ENCODE peak calls at places on chromosomes 11 and 22, in four cellular contexts. One of them, this sample, is unnamed. For H3K4me1, the result is how much of the 10 kb centered on the place peaks cover.

GRCh38 chr22:25970996-25971811 is 198.1 kb upstream of the SEZ6L start:
- DNase-seq in aorta: no peak
- DNase-seq in mammary epithelial cell: no peak
- DNase-seq in neural progenitor cell: peak
- DNase-seq in this sample: no peak

GRCh38 chr22:23888615-23889401 is 5.4 kb upstream of the MIF start:
- DNase-seq in aorta: no peak
- DNase-seq in mammary epithelial cell: peak
- DNase-seq in neural progenitor cell: peak
- DNase-seq in this sample: no peak

GRCh38 chr11:67138922-67139321 is 19.9 kb downstream of the KDM2A start:
- DNase-seq in aorta: no peak
- DNase-seq in mammary epithelial cell: no peak
- DNase-seq in neural progenitor cell: no peak
- DNase-seq in this sample: no peak

GRCh38 chr11:1158681-1159525 is 1.1 kb downstream of the MUC5AC start:
- DNase-seq in aorta: peak
- DNase-seq in mammary epithelial cell: no peak
- DNase-seq in neural progenitor cell: no peak
- DNase-seq in this sample: no peak

GRCh38 chr11:126570489-126570888 is 215.0 kb downstream of the ST3GAL4 start:
- DNase-seq in aorta: no peak
- DNase-seq in mammary epithelial cell: no peak
- DNase-seq in neural progenitor cell: no peak
- DNase-seq in this sample: no peak

GRCh38 chr11:72675221-72675620 is 999 bp upstream of the PDE2A start:
- DNase-seq in aorta: no peak
- DNase-seq in mammary epithelial cell: no peak
- DNase-seq in neural progenitor cell: no peak
- DNase-seq in this sample: no peak

GRCh38 chr22:38416621-38417251 is 38.3 kb downstream of the KCNJ4 start:
- DNase-seq in aorta: peak
- DNase-seq in mammary epithelial cell: no peak
- DNase-seq in neural progenitor cell: no peak
- DNase-seq in this sample: no peak

GRCh38 chr11:108131993-108132392 is 10.6 kb downstream of the ACAT1 start:
- DNase-seq in aorta: no peak
- DNase-seq in mammary epithelial cell: no peak
- DNase-seq in neural progenitor cell: no peak
- DNase-seq in this sample: no peak

GRCh38 chr22:22810018-22810427 is 77.6 kb upstream of the IGLL5 start:
- DNase-seq in aorta: no peak
- DNase-seq in mammary epithelial cell: no peak
- DNase-seq in neural progenitor cell: peak
- DNase-seq in this sample: peak

GRCh38 chr22:46731246-46732040 is 6.6 kb downstream of the CERK start:
- DNase-seq in aorta: no peak
- DNase-seq in mammary epithelial cell: peak
- DNase-seq in neural progenitor cell: peak
- DNase-seq in this sample: peak

GRCh38 chr11:126661051-126661450 is 305.6 kb downstream of the ST3GAL4 start:
- DNase-seq in aorta: no peak
- DNase-seq in mammary epithelial cell: no peak
- DNase-seq in neural progenitor cell: no peak
- DNase-seq in this sample: no peak

GRCh38 chr11:36411202-36411640 is 98.9 kb downstream of the TRAF6 start:
- DNase-seq in aorta: no peak
- DNase-seq in mammary epithelial cell: no peak
- DNase-seq in neural progenitor cell: no peak
- DNase-seq in this sample: peak

GRCh38 chr11:130629039-130629438 is 180.6 kb downstream of the ADAMTS15 start:
- DNase-seq in aorta: no peak
- DNase-seq in mammary epithelial cell: peak
- DNase-seq in neural progenitor cell: no peak
- DNase-seq in this sample: no peak

GRCh38 chr22:39514373-39514973 is 5.9 kb upstream of the ATF4 start:
- DNase-seq in aorta: peak
- DNase-seq in mammary epithelial cell: no peak
- DNase-seq in neural progenitor cell: peak
- DNase-seq in this sample: peak

GRCh38 chr22:33271390-33272161 is 213.4 kb upstream of the SYN3 start:
- DNase-seq in aorta: peak
- DNase-seq in mammary epithelial cell: no peak
- DNase-seq in neural progenitor cell: peak
- DNase-seq in this sample: no peak

GRCh38 chr11:74650498-74650897 is 58.1 kb downstream of the POLD3 start:
- DNase-seq in aorta: no peak
- DNase-seq in mammary epithelial cell: no peak
- DNase-seq in neural progenitor cell: no peak
- DNase-seq in this sample: no peak

GRCh38 chr22:41512421-41513194 is 31.7 kb downstream of the POLR3H start:
- DNase-seq in aorta: no peak
- DNase-seq in mammary epithelial cell: peak
- DNase-seq in neural progenitor cell: peak
- DNase-seq in this sample: no peak

GRCh38 chr11:131674051-131674755 is 303.8 kb downstream of the NTM start:
- DNase-seq in aorta: peak
- DNase-seq in mammary epithelial cell: peak
- DNase-seq in neural progenitor cell: peak
- DNase-seq in this sample: peak

GRCh38 chr11:72864692-72865655 is 50.8 kb downstream of the ATG16L2 start:
- DNase-seq in aorta: no peak
- DNase-seq in mammary epithelial cell: no peak
- DNase-seq in neural progenitor cell: no peak
- DNase-seq in this sample: no peak

GRCh38 chr22:46578251-46578823 is 40.9 kb upstream of the CELSR1 start:
- DNase-seq in aorta: peak
- DNase-seq in mammary epithelial cell: no peak
- DNase-seq in neural progenitor cell: no peak
- DNase-seq in this sample: peak

GRCh38 chr11:43366597-43367121 is 7.9 kb downstream of the TTC17 start:
- DNase-seq in aorta: no peak
- DNase-seq in mammary epithelial cell: no peak
- DNase-seq in neural progenitor cell: no peak
- DNase-seq in this sample: no peak

GRCh38 chr11:18696638-18697225 is 1.8 kb upstream of the TMEM86A start:
- DNase-seq in aorta: no peak
- DNase-seq in mammary epithelial cell: peak
- DNase-seq in neural progenitor cell: no peak
- DNase-seq in this sample: no peak

GRCh38 chr11:59187587-59187986 is 15.7 kb downstream of the DTX4 start:
- DNase-seq in aorta: no peak
- DNase-seq in mammary epithelial cell: no peak
- DNase-seq in neural progenitor cell: no peak
- DNase-seq in this sample: peak

GRCh38 chr22:43378011-43378704 is 33.7 kb upstream of the MPPED1 start:
- DNase-seq in aorta: peak
- DNase-seq in mammary epithelial cell: no peak
- DNase-seq in neural progenitor cell: no peak
- DNase-seq in this sample: peak

GRCh38 chr11:92219476-92219875 is 5.1 kb upstream of the FAT3 start:
- DNase-seq in aorta: no peak
- DNase-seq in mammary epithelial cell: no peak
- DNase-seq in neural progenitor cell: peak
- DNase-seq in this sample: no peak

GRCh38 chr22:24424001-24424900 is 3.1 kb upstream of the ADORA2A start:
- DNase-seq in aorta: no peak
- DNase-seq in mammary epithelial cell: no peak
- DNase-seq in neural progenitor cell: peak
- DNase-seq in this sample: no peak

GRCh38 chr22:50271519-50271970 is 1.4 kb upstream of the MAPK11 start:
- DNase-seq in aorta: peak
- DNase-seq in mammary epithelial cell: peak
- DNase-seq in neural progenitor cell: peak
- DNase-seq in this sample: peak

GRCh38 chr11:44519989-44520737 is 45.3 kb upstream of the CD82 start:
- DNase-seq in aorta: peak
- DNase-seq in mammary epithelial cell: no peak
- DNase-seq in neural progenitor cell: peak
- DNase-seq in this sample: no peak

DNA sequence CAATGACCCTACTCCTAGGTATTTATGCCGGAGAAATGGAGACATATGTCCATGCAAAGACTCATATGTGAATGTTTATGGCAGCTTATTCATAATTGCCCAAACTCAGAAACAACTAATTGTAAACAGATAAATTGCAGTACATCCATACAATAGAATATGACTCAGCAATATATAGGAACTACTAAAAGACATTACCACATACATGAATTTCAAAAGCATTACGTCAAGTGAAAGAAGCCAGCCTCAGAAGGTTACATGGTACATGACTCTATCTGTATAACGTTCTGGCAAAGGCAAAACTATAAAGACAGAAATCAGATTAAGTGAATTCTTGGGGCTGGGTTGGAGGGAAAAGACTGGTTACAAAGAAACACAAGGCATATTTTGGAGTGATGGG is 7.3 kb downstream of the KCTD21 start:
- DNase-seq in aorta: no peak
- DNase-seq in mammary epithelial cell: no peak
- DNase-seq in neural progenitor cell: no peak
- DNase-seq in this sample: no peak
- H3K4me1 ChIP-seq in aorta: under half
- H3K4me1 ChIP-seq in mammary epithelial cell: under half
- H3K4me1 ChIP-seq in neural progenitor cell: under half
- H3K4me1 ChIP-seq in this sample: under half

DNA sequence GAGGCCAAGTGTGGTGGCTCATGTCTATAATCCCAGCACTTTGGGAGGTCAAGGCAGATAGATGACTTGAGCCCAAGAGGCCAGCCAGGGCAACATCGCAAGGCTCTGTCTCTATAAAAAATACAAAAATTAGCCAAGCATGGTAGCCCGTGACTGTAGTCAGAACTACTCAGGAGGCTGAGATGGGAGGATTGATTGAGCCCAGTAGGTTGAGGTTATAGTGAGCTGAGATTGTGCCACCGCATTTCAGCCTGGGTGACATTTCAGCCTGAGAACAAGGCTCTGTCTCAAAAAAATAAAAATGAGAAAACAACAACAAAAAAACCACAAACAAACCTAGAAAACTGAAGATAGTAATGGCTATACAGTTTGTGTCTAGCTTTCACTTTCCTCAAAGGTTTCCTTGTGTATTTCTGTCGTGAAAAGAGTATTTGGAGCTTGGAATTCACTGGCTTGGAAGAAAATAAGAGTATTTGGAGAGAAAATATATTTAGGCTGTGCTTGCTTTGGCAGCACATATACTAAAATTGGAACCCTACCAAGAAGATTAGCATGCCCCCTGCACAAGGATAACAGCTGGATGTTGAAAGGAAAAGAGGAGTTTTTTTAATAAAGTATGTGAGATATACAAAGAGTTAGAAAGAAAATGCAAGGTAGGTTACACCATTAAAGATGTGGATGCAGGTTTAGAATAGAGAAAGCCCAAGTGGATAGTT is 3.9 kb upstream of the BIRC3 start:
- DNase-seq in aorta: no peak
- DNase-seq in mammary epithelial cell: no peak
- DNase-seq in neural progenitor cell: no peak
- DNase-seq in this sample: no peak
- H3K27ac ChIP-seq in aorta: no peak
- H3K27ac ChIP-seq in mammary epithelial cell: peak
- H3K27ac ChIP-seq in neural progenitor cell: no peak
- H3K27ac ChIP-seq in this sample: peak

GRCh38 chr11:86214710-86215109 is 29.8 kb upstream of the EED start:
- DNase-seq in aorta: no peak
- DNase-seq in mammary epithelial cell: peak
- DNase-seq in neural progenitor cell: no peak
- DNase-seq in this sample: no peak
- H3K4me3 ChIP-seq in aorta: no peak
- H3K4me3 ChIP-seq in mammary epithelial cell: no peak
- H3K4me3 ChIP-seq in neural progenitor cell: no peak
- H3K4me3 ChIP-seq in this sample: no peak

GRCh38 chr11:96760815-96761214 is 371.0 kb downstream of the JRKL start:
- DNase-seq in aorta: no peak
- DNase-seq in mammary epithelial cell: no peak
- DNase-seq in neural progenitor cell: no peak
- DNase-seq in this sample: no peak
- H3K4me1 ChIP-seq in aorta: under half
- H3K4me1 ChIP-seq in mammary epithelial cell: under half
- H3K4me1 ChIP-seq in neural progenitor cell: under half
- H3K4me1 ChIP-seq in this sample: under half

GRCh38 chr22:37139762-37140161 is 10.0 kb downstream of the IL2RB start:
- DNase-seq in aorta: no peak
- DNase-seq in mammary epithelial cell: no peak
- DNase-seq in neural progenitor cell: no peak
- DNase-seq in this sample: no peak

GRCh38 chr22:37140686-37141323 is 8.9 kb downstream of the IL2RB start:
- DNase-seq in aorta: no peak
- DNase-seq in mammary epithelial cell: no peak
- DNase-seq in neural progenitor cell: no peak
- DNase-seq in this sample: no peak

GRCh38 chr22:37137903-37138665 is 11.6 kb downstream of the IL2RB start:
- DNase-seq in aorta: no peak
- DNase-seq in mammary epithelial cell: no peak
- DNase-seq in neural progenitor cell: no peak
- DNase-seq in this sample: no peak

GRCh38 chr22:37137131-37137530 is 12.6 kb downstream of the IL2RB start:
- DNase-seq in aorta: no peak
- DNase-seq in mammary epithelial cell: no peak
- DNase-seq in neural progenitor cell: no peak
- DNase-seq in this sample: no peak

GRCh38 chr22:37138879-37139561 is 10.7 kb downstream of the IL2RB start:
- DNase-seq in aorta: no peak
- DNase-seq in mammary epithelial cell: no peak
- DNase-seq in neural progenitor cell: no peak
- DNase-seq in this sample: no peak
- H3K27ac ChIP-seq in aorta: no peak
- H3K27ac ChIP-seq in mammary epithelial cell: no peak
- H3K27ac ChIP-seq in neural progenitor cell: no peak
- H3K27ac ChIP-seq in this sample: no peak

GRCh38 chr11:79437274-79437980 is 3.4 kb downstream of the TENM4 start:
- DNase-seq in aorta: peak
- DNase-seq in mammary epithelial cell: peak
- DNase-seq in neural progenitor cell: peak
- DNase-seq in this sample: no peak
- H3K4me3 ChIP-seq in aorta: peak
- H3K4me3 ChIP-seq in mammary epithelial cell: peak
- H3K4me3 ChIP-seq in neural progenitor cell: peak
- H3K4me3 ChIP-seq in this sample: no peak

GRCh38 chr11:57340228-57340627 is 2.1 kb downstream of the P2RX3 start:
- DNase-seq in aorta: peak
- DNase-seq in mammary epithelial cell: no peak
- DNase-seq in neural progenitor cell: peak
- DNase-seq in this sample: no peak
- H3K4me1 ChIP-seq in aorta: under half
- H3K4me1 ChIP-seq in mammary epithelial cell: under half
- H3K4me1 ChIP-seq in neural progenitor cell: under half
- H3K4me1 ChIP-seq in this sample: under half

GRCh38 chr11:128463975-128464374 is 123.4 kb downstream of the ETS1 start:
- DNase-seq in aorta: no peak
- DNase-seq in mammary epithelial cell: no peak
- DNase-seq in neural progenitor cell: no peak
- DNase-seq in this sample: no peak
- H3K27ac ChIP-seq in aorta: no peak
- H3K27ac ChIP-seq in mammary epithelial cell: no peak
- H3K27ac ChIP-seq in neural progenitor cell: no peak
- H3K27ac ChIP-seq in this sample: no peak

GRCh38 chr11:64611961-64612646 is 21.1 kb downstream of the SLC22A12 start:
- DNase-seq in aorta: no peak
- DNase-seq in mammary epithelial cell: peak
- DNase-seq in neural progenitor cell: no peak
- DNase-seq in this sample: no peak
- H3K4me3 ChIP-seq in aorta: no peak
- H3K4me3 ChIP-seq in mammary epithelial cell: no peak
- H3K4me3 ChIP-seq in neural progenitor cell: no peak
- H3K4me3 ChIP-seq in this sample: no peak

This sample was measured in small intestine.